ENCODE peak calls at places on chromosome 12, in five cellular contexts. I is stimulated activated CD4-positive, alpha-beta T cell treated with anti-CD3 and anti-CD28 coated beads, Interleukin-4, amount 100 ng/mL, for 4 hours; H is RWPE1; S is brain microvascular endothelial cell; K is posterior cingulate gyrus. M is an unnamed sample.

GRCh38 chr12:4107436-4107878 is 166.1 kb upstream of the CCND2 start:
- DNase-seq in I (no peak), H (peak; percentile 48), S (peak; percentile 66), K (no peak), M (peak; percentile 79)

GRCh38 chr12:55407866-55408265 is 7.5 kb downstream of the OR6C65 start:
- DNase-seq in I (no peak), H (no peak), S (no peak), K (no peak), M (no peak)

GRCh38 chr12:66819587-66819986 is 140.7 kb upstream of the GRIP1 start:
- DNase-seq in I (no peak), H (no peak), S (no peak), K (no peak), M (no peak)

GRCh38 chr12:13661005-13661887 is 320.2 kb downstream of the GRIN2B start:
- DNase-seq in I (peak; percentile 3), H (peak; percentile 17), S (peak; percentile 38), K (peak; percentile 54), M (no peak)

GRCh38 chr12:107523760-107524558 is 161.6 kb upstream of the PWP1 start:
- DNase-seq in I (no peak), H (no peak), S (no peak), K (no peak), M (no peak)

GRCh38 chr12:29640589-29641345 is 143.0 kb downstream of the TMTC1 start:
- DNase-seq in I (no peak), H (peak; percentile 6), S (peak; percentile 41), K (no peak), M (no peak)

GRCh38 chr12:107511292-107511691 is 174.3 kb upstream of the PWP1 start:
- DNase-seq in I (no peak), H (no peak), S (no peak), K (no peak), M (no peak)

GRCh38 chr12:50043854-50044253 is 13.5 kb upstream of the ASIC1 start:
- DNase-seq in I (no peak), H (no peak), S (no peak), K (no peak), M (no peak)

GRCh38 chr12:116142936-116143882 is 134.3 kb downstream of the MED13L start:
- DNase-seq in I (no peak), H (peak; percentile 54), S (peak; percentile 83), K (no peak), M (peak; percentile 67)

GRCh38 chr12:123363385-123363742 is 1.3 kb downstream of the SBNO1 start:
- DNase-seq in I (no peak), H (peak; percentile 20), S (peak; percentile 21), K (no peak), M (no peak)

GRCh38 chr12:94046626-94047410 is 101.6 kb upstream of the PLXNC1 start:
- DNase-seq in I (no peak), H (peak; percentile 10), S (no peak), K (no peak), M (no peak)

GRCh38 chr12:29782285-29782820 is 1.4 kb downstream of the TMTC1 start:
- DNase-seq in I (no peak), H (peak; percentile 4), S (peak; percentile 46), K (no peak), M (no peak)

GRCh38 chr12:73514672-73515071 is 1023.0 kb upstream of the ATXN7L3B start:
- DNase-seq in I (no peak), H (no peak), S (no peak), K (no peak), M (peak; percentile 1)

GRCh38 chr12:123062682-123063426 is 82.4 kb downstream of the ARL6IP4 start:
- DNase-seq in I (no peak), H (peak; percentile 59), S (peak; percentile 57), K (no peak), M (peak; percentile 58)

GRCh38 chr12:45674583-45674982 is 54.9 kb upstream of the ARID2 start:
- DNase-seq in I (no peak), H (peak; percentile 54), S (peak; percentile 95), K (no peak), M (peak; percentile 45)

GRCh38 chr12:3869860-3870259 is 3.3 kb downstream of the PARP11 start:
- DNase-seq in I (no peak), H (no peak), S (no peak), K (no peak), M (no peak)

GRCh38 chr12:13945641-13946040 is 35.8 kb downstream of the GRIN2B start:
- DNase-seq in I (no peak), H (no peak), S (no peak), K (no peak), M (no peak)

GRCh38 chr12:94427520-94428381 is 31.9 kb downstream of the CEP83 start:
- DNase-seq in I (no peak), H (no peak), S (peak; percentile 40), K (no peak), M (no peak)

GRCh38 chr12:55716582-55717396 is 943 bp downstream of the BLOC1S1 start:
- DNase-seq in I (no peak), H (peak; percentile 20), S (no peak), K (no peak), M (no peak)

GRCh38 chr12:72035625-72036024 is 97.0 kb downstream of the TPH2 start:
- DNase-seq in I (no peak), H (no peak), S (no peak), K (no peak), M (no peak)

GRCh38 chr12:68359669-68360068 is 27.5 kb upstream of the MDM1 start:
- DNase-seq in I (no peak), H (no peak), S (no peak), K (no peak), M (no peak)

GRCh38 chr12:131620520-131620919 is 90.4 kb upstream of the SFSWAP start:
- DNase-seq in I (no peak), H (no peak), S (no peak), K (no peak), M (no peak)